ENCODE peak calls at places on chromosomes 12 and 14, in five cellular contexts. F is HepG2, Y is HCT116, O is H1, A is GM12878. K is an unnamed sample.

GRCh38 chr12:124722871-124723270 is 140.8 kb downstream of the SCARB1 start:
- DNase-seq in A (no peak), O (no peak), Y (no peak), F (no peak), K (no peak)

GRCh38 chr12:9041321-9041720 is 52.0 kb downstream of the KLRG1 start:
- DNase-seq in Y (no peak), F (no peak), A (no peak), O (no peak), K (no peak)

GRCh38 chr12:25962932-25963525 is 4.5 kb downstream of the RASSF8 start:
- DNase-seq in F (no peak), A (no peak), O (no peak), Y (no peak), K (no peak)

GRCh38 chr14:90375934-90376333 is 20.9 kb upstream of the CALM1 start:
- DNase-seq in F (no peak), Y (no peak), O (no peak), A (no peak), K (no peak)

GRCh38 chr14:56659964-56660551 is 80.5 kb downstream of the TMEM260 start:
- DNase-seq in A (no peak), Y (peak), O (no peak), F (peak), K (peak)

GRCh38 chr12:122244565-122245371 is 18.9 kb upstream of the DIABLO start:
- DNase-seq in A (no peak), F (no peak), Y (no peak), O (no peak), K (no peak)

GRCh38 chr12:81759215-81759991 is at the start of gene PPFIA2:
- DNase-seq in Y (no peak), F (no peak), A (no peak), O (peak), K (peak)

GRCh38 chr12:104677441-104678089 is 220.8 kb downstream of the CHST11 start:
- DNase-seq in A (no peak), F (no peak), O (no peak), Y (peak), K (peak)

GRCh38 chr12:40969796-40970195 is 218.3 kb upstream of the PDZRN4 start:
- DNase-seq in A (no peak), O (no peak), F (no peak), Y (no peak), K (no peak)

GRCh38 chr12:40971911-40972310 is 216.2 kb upstream of the PDZRN4 start:
- DNase-seq in Y (no peak), F (no peak), O (no peak), A (no peak), K (no peak)

GRCh38 chr12:40970320-40970907 is 217.7 kb upstream of the PDZRN4 start:
- DNase-seq in A (no peak), F (peak), Y (peak), O (no peak), K (peak)
- TF ChIP-seq JUND in A (no peak), F (no peak), Y (no peak), O (no peak), K (no peak)

GRCh38 chr12:22974865-22975264 is 349.9 kb downstream of the ETNK1 start:
- DNase-seq in F (peak), A (no peak), Y (peak), O (no peak), K (no peak)
- TF ChIP-seq JUND in F (no peak), A (no peak), Y (peak), O (no peak), K (no peak)

GRCh38 chr12:68900241-68900640 is 32.7 kb downstream of the CPM start:
- DNase-seq in A (no peak), O (no peak), Y (no peak), F (no peak), K (no peak)

GRCh38 chr12:68893741-68894140 is 39.2 kb downstream of the CPM start:
- DNase-seq in A (no peak), F (no peak), Y (no peak), O (no peak), K (no peak)

GRCh38 chr12:68894276-68894855 is 38.6 kb downstream of the CPM start:
- DNase-seq in F (no peak), A (no peak), O (no peak), Y (no peak), K (no peak)

GRCh38 chr12:68899251-68899771 is 33.7 kb downstream of the CPM start:
- DNase-seq in F (peak), Y (peak), O (no peak), A (no peak), K (no peak)

GRCh38 chr12:68896881-68897540 is 36.0 kb downstream of the CPM start:
- DNase-seq in F (no peak), Y (no peak), A (peak), O (no peak), K (no peak)
- TF ChIP-seq JUND in F (no peak), Y (no peak), A (no peak), O (no peak), K (no peak)

GRCh38 chr14:65167072-65167645 is 64.8 kb upstream of the MAX start:
- DNase-seq in O (no peak), A (no peak), Y (no peak), F (no peak), K (no peak)
- TF ChIP-seq JUND in O (no peak), A (no peak), Y (no peak), F (no peak), K (no peak)

DNA sequence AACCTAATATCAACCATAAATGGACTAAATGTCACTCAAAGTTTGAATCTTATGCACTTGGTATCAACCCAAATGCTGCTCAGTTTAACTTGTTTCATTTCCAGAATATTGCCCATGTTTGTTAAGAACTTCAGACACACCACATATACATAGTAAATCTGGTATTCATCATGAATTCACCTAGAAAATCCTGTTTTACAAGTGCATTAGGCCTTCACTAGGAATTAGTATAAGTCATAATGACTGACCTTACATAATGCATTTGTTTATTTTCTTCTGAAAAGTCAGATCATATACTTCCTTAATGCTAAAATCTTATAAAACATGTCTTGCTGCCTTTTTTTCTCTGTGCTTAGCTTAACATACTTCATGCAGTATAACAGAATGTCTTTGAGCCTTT is 66.1 kb downstream of the ABCD2 start:
- DNase-seq in A (no peak), O (no peak), Y (no peak), F (no peak), K (peak)
- TF ChIP-seq JUND in A (no peak), O (no peak), Y (no peak), F (no peak), K (no peak)

DNA sequence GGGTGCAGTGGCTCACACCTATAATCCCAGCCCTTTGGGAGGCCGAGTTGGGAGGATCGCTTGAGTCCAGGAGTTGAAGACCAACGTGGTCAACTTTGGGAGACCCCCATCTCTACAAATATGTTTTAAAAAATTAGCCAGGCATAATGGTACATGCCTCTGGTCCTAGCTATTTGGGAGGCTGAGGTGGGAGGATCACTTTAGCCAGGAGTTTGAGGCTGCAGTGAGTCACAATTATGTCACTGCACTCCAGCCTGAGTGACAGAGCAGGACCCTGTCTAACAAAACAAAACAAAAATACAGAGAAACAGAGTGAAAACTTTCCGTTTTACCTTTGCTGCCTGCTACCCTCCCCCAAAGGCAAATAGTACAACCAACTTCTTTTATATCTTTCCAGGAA is 60.2 kb downstream of the SRGAP1 start:
- DNase-seq in F (no peak), A (no peak), Y (no peak), O (no peak), K (no peak)
- TF ChIP-seq JUND in F (no peak), A (no peak), Y (no peak), O (no peak), K (no peak)

GRCh38 chr12:130557876-130558770 is 158.0 kb downstream of the RIMBP2 start:
- DNase-seq in Y (no peak), O (no peak), A (no peak), F (no peak), K (no peak)
- TF ChIP-seq JUND in Y (no peak), O (no peak), A (no peak), F (no peak), K (no peak)

K was measured in T47D.